ENCODE peak calls at places on chromosomes 7 and 10, in nine cellular contexts. S is cardiac fibroblast, E is foreskin fibroblast, R is astrocyte, Z is epithelial cell of esophagus, U is hepatocyte, J is left ventricle myocardium inferior, F is GM12864, K is AG10803. H is an unnamed sample.

GRCh38 chr10:70822421-70822820 is 6.7 kb downstream of the SGPL1 start:
- DNase-seq in Z (no peak), E (no peak), R (no peak), J (no peak), K (no peak), U (no peak), S (no peak), F (no peak), H (no peak)

GRCh38 chr10:34918896-34919295 is 103.8 kb upstream of the PARD3 start:
- DNase-seq in Z (no peak), U (no peak), F (no peak), E (no peak), S (no peak), J (no peak), R (peak; percentile 23), K (no peak), H (no peak)

GRCh38 chr10:124387078-124387874 is 31.4 kb downstream of the OAT start:
- DNase-seq in R (no peak), J (no peak), K (no peak), S (no peak), E (no peak), Z (no peak), F (no peak), U (no peak), H (peak; percentile 64)

GRCh38 chr10:12469345-12469744 is 120.0 kb downstream of the CAMK1D start:
- DNase-seq in R (no peak), J (no peak), S (no peak), Z (no peak), E (no peak), K (no peak), F (no peak), U (no peak), H (no peak)

GRCh38 chr10:75612904-75613684 is 181.7 kb downstream of the LRMDA start:
- DNase-seq in Z (no peak), E (no peak), S (peak; percentile 8), K (peak; percentile 81), F (no peak), U (peak; percentile 27), J (no peak), R (peak; percentile 86), H (no peak)

GRCh38 chr10:36462194-36462593 is 663.2 kb upstream of the ANKRD30A start:
- DNase-seq in Z (peak; percentile 93), R (no peak), S (peak; percentile 75), E (no peak), F (no peak), J (no peak), K (peak; percentile 80), U (no peak), H (no peak)

GRCh38 chr10:124944982-124945381 is 3.1 kb downstream of the ZRANB1 start:
- DNase-seq in F (no peak), R (peak; percentile 64), Z (no peak), E (no peak), J (no peak), S (peak; percentile 87), K (peak; percentile 86), U (no peak), H (no peak)

GRCh38 chr10:43458227-43458626 is 21.3 kb downstream of the ZNF487 start:
- DNase-seq in J (no peak), R (no peak), E (no peak), U (no peak), F (no peak), S (no peak), K (no peak), Z (no peak), H (no peak)

DNA sequence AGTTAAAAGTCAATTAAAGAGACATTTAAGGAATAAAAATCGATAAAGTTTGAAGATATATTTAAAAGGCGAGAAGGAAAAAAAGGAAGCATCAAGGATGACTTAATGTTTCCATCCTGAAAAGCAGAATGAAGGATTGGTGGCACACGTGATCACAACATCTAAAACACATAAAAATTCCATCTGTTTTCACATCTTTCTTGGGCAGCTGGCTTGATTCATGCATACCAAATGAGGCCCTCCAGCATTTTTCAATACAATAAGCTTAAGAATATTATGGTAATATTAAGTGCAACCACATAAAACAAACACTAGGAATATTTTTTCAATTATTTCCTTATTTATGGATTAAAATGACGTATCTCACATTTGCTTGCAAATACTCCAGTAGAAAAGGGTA is 112.5 kb downstream of the TPK1 start:
- DNase-seq in U (no peak), Z (no peak), J (no peak), R (no peak), E (no peak), K (no peak), F (no peak), S (no peak), H (no peak)
- H3K4me3 ChIP-seq in U (no peak overlapping the region), Z (no peak overlapping the region), J (no peak overlapping the region), R (no peak overlapping the region), E (no peak overlapping the region), K (no peak overlapping the region), F (no peak overlapping the region), S (no peak overlapping the region), H (no peak overlapping the region)

DNA sequence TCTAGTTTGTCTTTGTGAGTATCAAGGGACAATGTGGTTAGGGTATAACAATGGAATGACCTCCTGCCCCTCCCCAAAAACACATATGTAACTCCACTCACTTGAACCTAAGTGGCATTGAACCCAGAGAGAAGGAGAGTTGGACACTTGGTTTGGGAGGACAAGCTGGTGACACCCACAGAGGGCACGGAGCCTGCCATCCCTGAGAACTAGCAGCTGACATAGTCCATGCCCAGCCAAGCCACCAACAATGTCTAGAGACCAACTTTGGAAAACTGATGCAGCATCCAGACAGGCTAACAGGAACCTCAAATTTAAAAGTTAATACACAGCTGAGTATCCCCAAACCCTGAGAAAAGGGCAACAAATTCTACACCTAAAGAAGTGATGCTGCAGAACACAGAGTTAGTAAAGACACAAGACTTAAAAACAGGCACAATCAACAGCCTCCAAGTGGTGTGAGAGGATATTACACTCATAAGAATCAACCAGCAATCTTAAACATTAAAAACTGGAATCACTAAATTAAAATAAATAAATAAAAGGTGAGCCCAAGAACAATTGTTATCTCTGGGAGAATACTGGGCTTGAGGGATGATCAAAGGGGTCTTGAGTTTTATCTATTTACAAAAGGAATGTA is 27.2 kb downstream of the NUDCD3 start:
- DNase-seq in S (peak; percentile 50), Z (peak; percentile 30), K (no peak), J (no peak), F (no peak), U (no peak), E (no peak), R (no peak), H (no peak)
- TF ChIP-seq CTCF in S (peak; percentile 25), Z (peak; percentile 28), K (peak; percentile 42), J (peak; percentile 36), F (peak; percentile 33), U (peak; percentile 22), E (peak; percentile 29), R (peak; percentile 41), H (no peak)

GRCh38 chr10:1933215-1933614 is 195.9 kb upstream of the ADARB2 start:
- DNase-seq in U (no peak), S (no peak), J (no peak), E (no peak), K (no peak), R (no peak), F (no peak), Z (no peak), H (no peak)

GRCh38 chr10:1935912-1936311 is 198.6 kb upstream of the ADARB2 start:
- DNase-seq in S (no peak), F (no peak), U (no peak), J (no peak), R (no peak), Z (no peak), E (no peak), K (no peak), H (no peak)

GRCh38 chr10:1939016-1939415 is 201.7 kb upstream of the ADARB2 start:
- DNase-seq in E (no peak), U (no peak), K (no peak), F (no peak), J (no peak), R (no peak), S (no peak), Z (no peak), H (no peak)

GRCh38 chr10:1942478-1942877 is 205.2 kb upstream of the ADARB2 start:
- DNase-seq in R (no peak), F (no peak), J (no peak), K (no peak), U (no peak), E (no peak), Z (no peak), S (no peak), H (no peak)

DNA sequence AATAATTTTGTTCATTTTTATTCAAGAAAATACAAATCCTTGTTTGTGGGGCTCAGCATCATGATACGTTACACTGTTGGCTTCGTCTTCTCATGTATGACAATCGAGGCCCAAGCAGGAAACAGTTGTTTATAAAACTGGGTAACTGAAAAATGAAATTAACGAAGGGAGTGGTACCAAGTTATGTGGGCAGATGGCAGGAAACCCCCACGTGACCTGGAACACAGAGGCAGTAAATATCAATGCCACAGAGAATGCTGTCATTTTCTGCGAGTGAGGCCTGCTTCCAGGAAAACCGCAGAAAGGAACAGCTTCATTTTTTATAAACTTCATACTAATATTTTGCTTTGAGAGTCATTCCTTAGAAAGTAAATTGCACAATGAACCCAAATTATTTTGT is 201.0 kb upstream of the ADARB2 start:
- DNase-seq in U (no peak), Z (no peak), E (no peak), S (no peak), J (no peak), K (no peak), F (no peak), R (no peak), H (no peak)
- H3K4me3 ChIP-seq in U (no peak overlapping the region), Z (no peak overlapping the region), E (no peak overlapping the region), S (no peak overlapping the region), J (no peak overlapping the region), K (no peak overlapping the region), F (no peak overlapping the region), R (no peak overlapping the region), H (no peak overlapping the region)

GRCh38 chr10:48509061-48509772 is 95.7 kb downstream of the ARHGAP22 start:
- DNase-seq in Z (no peak), E (no peak), J (no peak), U (no peak), R (no peak), S (no peak), K (no peak), F (no peak), H (peak; percentile 50)

GRCh38 chr10:48511855-48512191 is 93.0 kb downstream of the ARHGAP22 start:
- DNase-seq in J (no peak), S (no peak), F (no peak), K (no peak), E (no peak), U (no peak), Z (peak; percentile 39), R (no peak), H (peak; percentile 61)

GRCh38 chr10:48511066-48511854 is 93.6 kb downstream of the ARHGAP22 start:
- DNase-seq in R (no peak), U (no peak), S (no peak), J (no peak), Z (no peak), K (no peak), E (no peak), F (no peak), H (peak; percentile 68)

GRCh38 chr10:48507933-48508830 is 96.7 kb downstream of the ARHGAP22 start:
- DNase-seq in Z (no peak), R (no peak), J (peak; percentile 53), E (no peak), F (no peak), K (no peak), S (no peak), U (no peak), H (peak; percentile 70)

DNA sequence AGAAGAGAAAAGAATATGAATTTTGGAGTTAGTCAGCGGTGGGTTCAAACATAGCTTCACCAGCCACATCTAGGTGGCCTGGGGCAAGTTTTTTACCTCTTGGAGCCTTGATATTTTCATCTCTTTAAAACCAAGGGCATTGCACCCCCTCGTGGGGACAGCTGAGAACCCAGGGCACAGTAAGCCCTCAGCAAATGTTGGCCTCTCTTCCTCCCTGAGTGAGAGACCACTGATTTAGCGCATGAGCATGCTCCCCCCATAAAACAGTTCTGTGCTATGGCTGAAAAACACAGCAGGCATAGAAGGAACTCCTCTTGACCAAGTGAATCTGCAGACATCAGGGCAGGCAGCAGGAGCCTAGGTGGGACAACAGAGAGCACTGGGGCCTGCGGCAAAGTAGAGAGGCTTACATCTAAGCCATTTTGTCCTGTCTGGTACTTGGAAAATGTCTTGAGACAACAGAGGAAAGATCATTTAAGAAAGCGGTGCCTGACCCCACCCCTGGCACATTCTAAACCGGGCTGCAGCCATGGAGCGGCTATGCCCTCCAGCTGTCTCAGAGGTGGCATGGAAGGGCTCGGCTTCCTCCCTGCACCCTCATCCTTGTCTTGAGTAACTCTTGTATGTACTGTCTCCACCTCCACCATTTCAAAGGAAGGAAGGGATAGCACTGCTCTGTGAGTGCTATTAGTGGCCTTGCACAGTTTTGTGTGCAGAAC is 94.7 kb downstream of the ARHGAP22 start:
- DNase-seq in K (no peak), E (no peak), F (no peak), U (no peak), Z (peak; percentile 40), R (no peak), J (no peak), S (no peak), H (peak; percentile 50)
- TF ChIP-seq CTCF in K (peak; percentile 52), E (no peak), F (peak; percentile 50), U (peak; percentile 43), Z (peak; percentile 59), R (no peak), J (peak; percentile 55), S (peak; percentile 14), H (no peak)